ENCODE peak calls at places on chromosome 18, in four cellular contexts. J, B, Q and D are unnamed samples.

GRCh38 chr18:35582899-35583558 is 1.5 kb downstream of the GALNT1 start:
- DNase-seq in J (no peak), B (no peak), Q (peak), D (no peak)

GRCh38 chr18:8726963-8727730 is 21.8 kb downstream of the MTCL1 start:
- DNase-seq in J (no peak), B (no peak), Q (no peak), D (no peak)

GRCh38 chr18:35513181-35513932 is 15.6 kb upstream of the INO80C start:
- DNase-seq in J (no peak), B (no peak), Q (peak), D (no peak)

GRCh38 chr18:13378150-13378549 is 159.6 kb downstream of the LDLRAD4 start:
- DNase-seq in J (no peak), B (no peak), Q (no peak), D (no peak)

GRCh38 chr18:59918320-59918755 is 18.5 kb downstream of the PMAIP1 start:
- DNase-seq in J (no peak), B (no peak), Q (peak), D (no peak)

GRCh38 chr18:23232331-23232730 is 97.0 kb downstream of the CABLES1 start:
- DNase-seq in J (no peak), B (no peak), Q (no peak), D (no peak)

GRCh38 chr18:55768255-55768654 is 180.3 kb upstream of the TCF4 start:
- DNase-seq in J (no peak), B (no peak), Q (no peak), D (no peak)

GRCh38 chr18:39485696-39486095 is 1920.1 kb upstream of the CELF4 start:
- DNase-seq in J (no peak), B (no peak), Q (no peak), D (no peak)

GRCh38 chr18:3297025-3297984 is 35.4 kb downstream of the MYL12B start:
- DNase-seq in J (peak), B (peak), Q (peak), D (peak)

GRCh38 chr18:76558881-76559667 is 64.0 kb upstream of the ZNF516 start:
- DNase-seq in J (no peak), B (no peak), Q (no peak), D (no peak)

GRCh38 chr18:30806823-30807222 is 235.7 kb downstream of the DSC3 start:
- DNase-seq in J (no peak), B (no peak), Q (no peak), D (no peak)

GRCh38 chr18:10020176-10020575 is 106.4 kb downstream of the VAPA start:
- DNase-seq in J (no peak), B (no peak), Q (no peak), D (no peak)

GRCh38 chr18:8839285-8839684 is 133.9 kb downstream of the MTCL1 start:
- DNase-seq in J (no peak), B (no peak), Q (no peak), D (no peak)

GRCh38 chr18:75167759-75168211 is 41.2 kb downstream of the PTGR3 start:
- DNase-seq in J (no peak), B (no peak), Q (no peak), D (no peak)

GRCh38 chr18:10401489-10401888 is 52.9 kb upstream of the APCDD1 start:
- DNase-seq in J (no peak), B (no peak), Q (peak), D (no peak)

GRCh38 chr18:64097497-64097896 is 51.4 kb downstream of the LINC00305 start:
- DNase-seq in J (no peak), B (no peak), Q (no peak), D (no peak)

GRCh38 chr18:58314284-58314683 is 270.3 kb downstream of the NEDD4L start:
- DNase-seq in J (no peak), B (no peak), Q (no peak), D (no peak)

GRCh38 chr18:12628706-12629702 is 28.9 kb downstream of the SPIRE1 start:
- DNase-seq in J (no peak), B (no peak), Q (no peak), D (no peak)

GRCh38 chr18:3972291-3972985 is 482.7 kb downstream of the DLGAP1 start:
- DNase-seq in J (no peak), B (no peak), Q (no peak), D (no peak)

GRCh38 chr18:33755918-33756590 is 178.0 kb downstream of the ASXL3 start:
- DNase-seq in J (no peak), B (no peak), Q (no peak), D (no peak)

GRCh38 chr18:33605250-33605649 is 27.2 kb downstream of the ASXL3 start:
- DNase-seq in J (no peak), B (no peak), Q (no peak), D (no peak)

GRCh38 chr18:61992285-61992684 is 99.5 kb upstream of the RNF152 start:
- DNase-seq in J (no peak), B (no peak), Q (no peak), D (no peak)

GRCh38 chr18:36811955-36812354 is 16.8 kb downstream of the TPGS2 start:
- DNase-seq in J (no peak), B (no peak), Q (no peak), D (no peak)

GRCh38 chr18:45901654-45902210 is 65.4 kb downstream of the EPG5 start:
- DNase-seq in J (no peak), B (no peak), Q (no peak), D (no peak)

GRCh38 chr18:13577091-13577697 is 149.2 kb downstream of the FAM210A start:
- DNase-seq in J (no peak), B (no peak), Q (no peak), D (peak)

GRCh38 chr18:56988022-56988421 is 158.9 kb upstream of the BOD1L2 start:
- DNase-seq in J (no peak), B (no peak), Q (no peak), D (no peak)

GRCh38 chr18:26734760-26735159 is 130.7 kb downstream of the AQP4 start:
- DNase-seq in J (no peak), B (no peak), Q (no peak), D (no peak)

GRCh38 chr18:9174302-9174701 is 37.7 kb downstream of the ANKRD12 start:
- DNase-seq in J (no peak), B (no peak), Q (no peak), D (no peak)

GRCh38 chr18:50986360-50987087 is 18.7 kb downstream of the ELAC1 start:
- DNase-seq in J (no peak), B (no peak), Q (no peak), D (no peak)

GRCh38 chr18:68942230-68942629 is 144.3 kb downstream of the CCDC102B start:
- DNase-seq in J (no peak), B (no peak), Q (no peak), D (no peak)

GRCh38 chr18:10726198-10727068 is 200.6 kb downstream of the NAPG start:
- DNase-seq in J (no peak), B (no peak), Q (no peak), D (no peak)

GRCh38 chr18:35050004-35050623 is 8.9 kb downstream of the MAPRE2 start:
- DNase-seq in J (no peak), B (no peak), Q (no peak), D (no peak)

GRCh38 chr18:36758001-36758400 is 70.8 kb downstream of the TPGS2 start:
- DNase-seq in J (no peak), B (no peak), Q (no peak), D (no peak)

GRCh38 chr18:58221060-58221725 is 177.2 kb downstream of the NEDD4L start:
- DNase-seq in J (no peak), B (no peak), Q (no peak), D (no peak)

GRCh38 chr18:62452280-62452824 is 70.5 kb upstream of the ZCCHC2 start:
- DNase-seq in J (no peak), B (no peak), Q (no peak), D (peak)

GRCh38 chr18:57533399-57533884 is 53.1 kb downstream of the FECH start:
- DNase-seq in J (no peak), B (peak), Q (peak), D (no peak)

GRCh38 chr18:10321576-10321975 is 132.9 kb upstream of the APCDD1 start:
- DNase-seq in J (no peak), B (no peak), Q (peak), D (no peak)

GRCh38 chr18:44051088-44051487 is 629.6 kb upstream of the SETBP1 start:
- DNase-seq in J (no peak), B (no peak), Q (no peak), D (no peak)

GRCh38 chr18:79064228-79064627 is 5.0 kb upstream of the ATP9B start:
- DNase-seq in J (no peak), B (no peak), Q (no peak), D (no peak)

GRCh38 chr18:76662621-76663020 is 159.7 kb upstream of the ZNF236 start:
- DNase-seq in J (no peak), B (no peak), Q (no peak), D (no peak)